ENCODE peak calls at places on chromosome 20, in ten cellular contexts. Q is colonic mucosa, E is uterus, R is cardiac muscle cell, C is GM23338, H is transverse colon, B is neuronal stem cell, G is heart right ventricle, O is prostate gland, U is H9. P is an unnamed sample. For H3K4me1, the result is how much of the 10 kb centered on the place peaks cover.

GRCh38 chr20:46699651-46700359 is 9.6 kb upstream of the SLC2A10 start:
- DNase-seq in Q (no peak), E (no peak), R (peak), C (peak), H (no peak), B (no peak), G (no peak), O (no peak), U (no peak), P (no peak)

GRCh38 chr20:407953-408842 is at the start of gene RBCK1:
- DNase-seq in Q (peak), E (peak), R (peak), C (peak), H (peak), B (peak), G (peak), O (peak), U (peak), P (peak)

GRCh38 chr20:47618479-47618878 is 116.8 kb downstream of the NCOA3 start:
- DNase-seq in Q (no peak), E (no peak), R (no peak), C (no peak), H (no peak), B (no peak), G (no peak), O (no peak), U (no peak), P (no peak)

GRCh38 chr20:45828589-45828988 is 1.5 kb upstream of the TNNC2 start:
- DNase-seq in Q (no peak), E (peak), R (no peak), C (no peak), H (no peak), B (no peak), G (no peak), O (no peak), U (no peak), P (no peak)

GRCh38 chr20:18739785-18740184 is 73.8 kb upstream of the SCP2D1 start:
- DNase-seq in Q (peak), E (peak), R (peak), C (peak), H (peak), B (peak), G (no peak), O (no peak), U (no peak), P (no peak)

GRCh38 chr20:56515657-56516381 is 8.7 kb upstream of the FAM209A start:
- DNase-seq in Q (no peak), E (no peak), R (peak), C (no peak), H (no peak), B (no peak), G (no peak), O (no peak), U (no peak), P (peak)

GRCh38 chr20:48697845-48698491 is 129.8 kb downstream of the PREX1 start:
- DNase-seq in Q (peak), E (no peak), R (peak), C (no peak), H (peak), B (no peak), G (peak), O (peak), U (no peak), P (peak)

GRCh38 chr20:12970372-12970821 is 38.4 kb upstream of the SPTLC3 start:
- DNase-seq in Q (no peak), E (no peak), R (peak), C (peak), H (peak), B (peak), G (no peak), O (no peak), U (no peak), P (no peak)

GRCh38 chr20:64168381-64169088 is 4.3 kb downstream of the MYT1 start:
- DNase-seq in Q (no peak), E (no peak), R (no peak), C (no peak), H (no peak), B (no peak), G (no peak), O (no peak), U (no peak), P (no peak)

GRCh38 chr20:11429168-11429567 is 488.5 kb upstream of the BTBD3 start:
- DNase-seq in Q (no peak), E (no peak), R (no peak), C (no peak), H (no peak), B (no peak), G (no peak), O (no peak), U (no peak), P (no peak)

GRCh38 chr20:41370176-41370575 is 3.6 kb upstream of the EMILIN3 start:
- DNase-seq in Q (no peak), E (no peak), R (no peak), C (no peak), H (no peak), B (no peak), G (no peak), O (no peak), U (no peak), P (no peak)

GRCh38 chr20:9161308-9161707 is 92.4 kb downstream of the PLCB4 start:
- DNase-seq in Q (no peak), E (no peak), R (no peak), C (no peak), H (no peak), B (no peak), G (no peak), O (no peak), U (no peak), P (no peak)

GRCh38 chr20:48295966-48296421 is 510.7 kb upstream of the SULF2 start:
- DNase-seq in Q (no peak), E (no peak), R (peak), C (peak), H (no peak), B (peak), G (no peak), O (no peak), U (no peak), P (peak)

GRCh38 chr20:45998337-45998736 is 10.4 kb upstream of the MMP9 start:
- DNase-seq in Q (no peak), E (no peak), R (no peak), C (no peak), H (no peak), B (no peak), G (no peak), O (no peak), U (no peak), P (no peak)

GRCh38 chr20:19735446-19735845 is 22.6 kb upstream of the RIN2 start:
- DNase-seq in Q (peak), E (peak), R (peak), C (no peak), H (peak), B (no peak), G (peak), O (peak), U (peak), P (peak)

GRCh38 chr20:5471368-5471767 is 154.6 kb upstream of the PROKR2 start:
- DNase-seq in Q (no peak), E (no peak), R (no peak), C (no peak), H (no peak), B (no peak), G (no peak), O (no peak), U (no peak), P (no peak)

GRCh38 chr20:17875106-17875980 is 93.3 kb downstream of the SNX5 start:
- DNase-seq in Q (peak), E (peak), R (peak), C (no peak), H (peak), B (no peak), G (peak), O (peak), U (no peak), P (peak)

GRCh38 chr20:10758446-10758845 is 84.6 kb upstream of the JAG1 start:
- DNase-seq in Q (no peak), E (no peak), R (no peak), C (no peak), H (no peak), B (no peak), G (no peak), O (no peak), U (no peak), P (no peak)

GRCh38 chr20:50152394-50153152 is 950 bp downstream of the PEDS1 start:
- DNase-seq in Q (peak), E (no peak), R (no peak), C (peak), H (peak), B (no peak), G (no peak), O (no peak), U (no peak), P (no peak)

GRCh38 chr20:49717693-49718092 is 4.0 kb upstream of the B4GALT5 start:
- DNase-seq in Q (no peak), E (no peak), R (no peak), C (no peak), H (no peak), B (no peak), G (no peak), O (no peak), U (no peak), P (no peak)

GRCh38 chr20:50312002-50312681 is 121.5 kb downstream of the CEBPB start:
- DNase-seq in Q (no peak), E (no peak), R (no peak), C (no peak), H (peak), B (no peak), G (no peak), O (no peak), U (no peak), P (no peak)

GRCh38 chr20:52972190-52972937 is at the start of gene TSHZ2:
- DNase-seq in Q (peak), E (peak), R (peak), C (no peak), H (no peak), B (no peak), G (peak), O (peak), U (peak), P (peak)

GRCh38 chr20:38426006-38426405 is 9.1 kb downstream of the SNHG17 start:
- DNase-seq in Q (no peak), E (no peak), R (peak), C (no peak), H (no peak), B (no peak), G (no peak), O (no peak), U (no peak), P (no peak)

GRCh38 chr20:17083738-17084137 is 143.1 kb upstream of the PCSK2 start:
- DNase-seq in Q (no peak), E (no peak), R (no peak), C (peak), H (no peak), B (peak), G (no peak), O (no peak), U (no peak), P (no peak)

GRCh38 chr20:63964412-63964811 is 5.3 kb downstream of the ZNF512B start:
- DNase-seq in Q (no peak), E (peak), R (no peak), C (no peak), H (no peak), B (no peak), G (peak), O (no peak), U (no peak), P (peak)

GRCh38 chr20:24303393-24303792 is 166.0 kb upstream of the SYNDIG1 start:
- DNase-seq in Q (no peak), E (no peak), R (peak), C (no peak), H (no peak), B (no peak), G (no peak), O (no peak), U (no peak), P (no peak)

GRCh38 chr20:58131581-58132142 is 96.8 kb downstream of the ANKRD60 start:
- DNase-seq in Q (no peak), E (peak), R (peak), C (no peak), H (no peak), B (no peak), G (no peak), O (no peak), U (peak), P (no peak)

GRCh38 chr20:63976980-63977391 is 2.5 kb downstream of the SAMD10 start:
- DNase-seq in Q (no peak), E (no peak), R (no peak), C (no peak), H (no peak), B (no peak), G (peak), O (no peak), U (no peak), P (peak)

GRCh38 chr20:33793011-33793931 is 17.9 kb upstream of the CHMP4B start:
- DNase-seq in Q (no peak), E (peak), R (peak), C (no peak), H (no peak), B (no peak), G (peak), O (peak), U (no peak), P (peak)

GRCh38 chr20:45818239-45818638 is 5.8 kb downstream of the UBE2C start:
- DNase-seq in Q (no peak), E (no peak), R (no peak), C (no peak), H (no peak), B (no peak), G (no peak), O (no peak), U (no peak), P (no peak)

GRCh38 chr20:813386-813785 is 20.1 kb upstream of the FAM110A start:
- DNase-seq in Q (no peak), E (no peak), R (peak), C (no peak), H (no peak), B (no peak), G (no peak), O (no peak), U (no peak), P (no peak)

GRCh38 chr20:41475507-41475906 is 108.9 kb upstream of the EMILIN3 start:
- DNase-seq in Q (no peak), E (no peak), R (peak), C (no peak), H (no peak), B (no peak), G (no peak), O (no peak), U (no peak), P (no peak)

GRCh38 chr20:9949563-9949962 is 85.2 kb upstream of the ANKEF1 start:
- DNase-seq in Q (no peak), E (no peak), R (peak), C (no peak), H (no peak), B (no peak), G (no peak), O (no peak), U (no peak), P (no peak)

GRCh38 chr20:49644980-49645565 is 68.6 kb downstream of the B4GALT5 start:
- DNase-seq in Q (no peak), E (no peak), R (no peak), C (no peak), H (no peak), B (no peak), G (no peak), O (no peak), U (no peak), P (no peak)

GRCh38 chr20:933024-933423 is 16.9 kb upstream of the ANGPT4 start:
- DNase-seq in Q (no peak), E (no peak), R (no peak), C (no peak), H (no peak), B (no peak), G (no peak), O (no peak), U (no peak), P (no peak)

GRCh38 chr20:57941121-57941522 is 231.3 kb upstream of the PMEPA1 start:
- DNase-seq in Q (peak), E (peak), R (no peak), C (no peak), H (peak), B (no peak), G (no peak), O (peak), U (no peak), P (no peak)

GRCh38 chr20:63973636-63974401 is 4.1 kb upstream of the ZNF512B start:
- DNase-seq in Q (peak), E (peak), R (peak), C (peak), H (peak), B (peak), G (peak), O (peak), U (peak), P (peak)

DNA sequence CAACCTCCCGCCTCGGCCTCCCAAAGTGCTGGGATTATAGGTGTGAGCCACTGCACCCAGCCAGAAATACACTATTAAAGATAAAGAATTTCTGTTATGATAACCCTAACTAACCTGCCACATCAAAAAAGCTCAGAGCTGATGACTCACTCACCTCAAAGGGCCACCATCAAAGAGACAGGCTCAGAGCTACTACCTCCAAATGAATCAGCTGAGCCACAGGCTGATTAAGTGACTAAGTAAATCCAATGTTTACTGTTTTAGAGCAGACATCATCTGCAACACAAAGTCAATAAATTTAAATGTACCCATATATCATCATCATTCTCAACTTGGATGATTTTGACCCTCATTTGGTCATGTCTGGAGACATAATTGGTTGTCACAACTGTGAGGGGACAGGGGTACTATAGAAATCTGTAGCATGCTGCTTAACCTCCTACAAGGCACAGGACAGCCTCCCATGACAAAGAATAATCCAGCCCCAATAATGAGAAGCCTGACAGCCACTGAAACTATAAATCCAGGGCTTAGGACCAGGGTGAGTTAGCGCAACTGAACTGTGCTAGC is 106.5 kb downstream of the ATP9A start:
- DNase-seq in Q (no peak), E (no peak), R (no peak), C (no peak), H (no peak), B (no peak), G (no peak), O (no peak), U (no peak), P (no peak)
- H3K4me1 ChIP-seq in Q (under half), E (under half), R (under half), C (under half), H (under half), B (under half), G (under half), O (under half), U (under half), P (under half)

DNA sequence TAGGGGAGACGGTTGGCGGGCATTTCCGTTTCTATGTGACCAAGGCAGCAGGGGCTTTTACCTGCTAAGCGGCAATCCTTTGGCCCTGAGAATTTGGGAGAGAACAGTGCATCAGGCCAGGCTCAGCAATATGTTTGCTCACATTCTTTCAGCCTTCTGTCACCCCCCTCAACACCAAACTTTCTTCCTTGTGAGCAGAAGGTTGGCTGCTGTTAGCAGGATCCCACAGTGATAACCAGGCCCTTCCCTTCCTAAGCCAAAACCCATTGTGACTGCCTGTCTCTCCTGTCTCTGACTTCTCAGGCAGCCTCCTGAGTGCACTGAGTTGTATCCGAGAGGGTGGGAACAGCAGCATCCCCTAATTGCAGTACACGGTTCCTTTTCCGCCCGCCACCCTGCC is 43.7 kb downstream of the STK35 start:
- DNase-seq in Q (no peak), E (no peak), R (no peak), C (no peak), H (no peak), B (no peak), G (no peak), O (no peak), U (no peak), P (no peak)
- H3K4me1 ChIP-seq in Q (under half), E (under half), R (under half), C (under half), H (under half), B (under half), G (under half), O (under half), U (under half), P (under half)

GRCh38 chr20:32462900-32463641 is 104.9 kb downstream of the ASXL1 start:
- DNase-seq in Q (peak), E (no peak), R (no peak), C (no peak), H (peak), B (no peak), G (no peak), O (no peak), U (no peak), P (no peak)

GRCh38 chr20:32463642-32464400 is 105.7 kb downstream of the ASXL1 start:
- DNase-seq in Q (peak), E (no peak), R (no peak), C (peak), H (peak), B (no peak), G (no peak), O (peak), U (no peak), P (peak)

GRCh38 chr20:32466739-32467505 is 108.8 kb downstream of the ASXL1 start:
- DNase-seq in Q (no peak), E (no peak), R (no peak), C (no peak), H (no peak), B (no peak), G (no peak), O (no peak), U (no peak), P (peak)

GRCh38 chr20:32464401-32465091 is 106.4 kb downstream of the ASXL1 start:
- DNase-seq in Q (no peak), E (no peak), R (no peak), C (no peak), H (no peak), B (no peak), G (no peak), O (no peak), U (no peak), P (no peak)

DNA sequence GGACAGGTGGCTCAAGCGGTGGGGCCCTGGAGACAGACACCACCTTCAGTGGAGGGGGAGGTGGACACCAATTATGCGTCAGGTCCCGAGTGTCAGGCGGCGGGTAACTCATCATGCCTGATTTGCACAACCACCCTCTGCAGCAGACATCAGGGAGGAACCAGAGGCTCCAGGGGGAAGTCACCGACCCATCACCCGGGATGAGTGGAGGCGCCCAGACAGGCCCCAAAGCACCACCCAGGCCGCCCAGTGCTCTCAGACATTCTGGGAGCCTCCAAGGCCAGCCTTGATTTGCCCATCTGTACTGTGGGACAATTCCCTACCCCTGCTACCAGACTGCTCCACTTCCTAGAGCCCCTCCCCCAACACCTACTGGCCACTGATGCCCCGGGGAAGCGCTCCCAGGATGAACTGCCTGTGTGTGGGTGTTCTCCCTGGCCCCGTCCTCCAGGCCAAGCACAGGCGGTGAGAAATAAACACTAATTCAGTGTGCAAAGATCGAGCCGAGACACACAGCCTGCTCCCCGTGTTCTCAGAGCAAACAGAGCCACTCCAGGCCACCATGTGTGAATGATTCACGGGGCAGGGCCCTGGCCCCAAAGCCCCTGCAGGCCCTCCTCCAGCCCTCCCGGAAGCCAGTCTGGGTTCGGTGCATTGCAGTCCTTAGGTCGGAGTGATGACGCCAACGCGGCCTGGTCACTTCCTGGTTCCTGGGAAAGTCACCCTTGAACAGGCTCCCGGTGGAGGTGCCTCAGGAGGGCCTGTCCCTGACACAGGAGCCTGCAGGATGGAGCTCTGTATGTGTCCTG is 107.2 kb downstream of the ASXL1 start:
- DNase-seq in Q (peak), E (peak), R (peak), C (no peak), H (peak), B (no peak), G (peak), O (no peak), U (no peak), P (peak)
- H3K4me1 ChIP-seq in Q (half or more), E (under half), R (under half), C (under half), H (half or more), B (under half), G (half or more), O (under half), U (under half), P (under half)

GRCh38 chr20:62356948-62357667 is 10.0 kb downstream of the LAMA5 start:
- DNase-seq in Q (no peak), E (peak), R (peak), C (no peak), H (no peak), B (no peak), G (peak), O (no peak), U (no peak), P (peak)
- H3K4me1 ChIP-seq in Q (under half), E (under half), R (under half), C (under half), H (half or more), B (under half), G (half or more), O (half or more), U (under half), P (half or more)

P was measured in heart left ventricle.